ENCODE peak calls at places on chromosomes 2 and 18, in four cellular contexts. Y, P, Q and B are unnamed samples. For H3K4me1 and H4K20me1, the result is how much of the 10 kb centered on the place peaks cover.

GRCh38 chr18:63446266-63446665 is 24.0 kb upstream of the VPS4B start:
- DNase-seq in Y (no peak), P (no peak), Q (no peak), B (no peak)

GRCh38 chr2:219161097-219161496 is 482 bp upstream of the NHEJ1 start:
- DNase-seq in P (no peak), Q (no peak), Y (no peak), B (no peak)

GRCh38 chr2:23065210-23065609 is 319.8 kb upstream of the KLHL29 start:
- DNase-seq in Y (no peak), P (no peak), Q (no peak), B (no peak)

GRCh38 chr2:176291768-176292393 is 22.6 kb downstream of the MTX2 start:
- DNase-seq in Q (peak), P (no peak), Y (no peak), B (no peak)

GRCh38 chr2:61792355-61792754 is 61.5 kb downstream of the FAM161A start:
- DNase-seq in Q (no peak), Y (no peak), P (no peak), B (no peak)

GRCh38 chr2:8023241-8023640 is 658.6 kb upstream of the ID2 start:
- DNase-seq in P (no peak), Y (no peak), Q (no peak), B (no peak)

GRCh38 chr18:11955299-11956029 is 25.8 kb upstream of the IMPA2 start:
- DNase-seq in Y (peak), Q (peak), P (peak), B (peak)

GRCh38 chr2:102735431-102736130 is 26.2 kb upstream of the TMEM182 start:
- DNase-seq in Y (peak), Q (no peak), P (peak), B (no peak)

DNA sequence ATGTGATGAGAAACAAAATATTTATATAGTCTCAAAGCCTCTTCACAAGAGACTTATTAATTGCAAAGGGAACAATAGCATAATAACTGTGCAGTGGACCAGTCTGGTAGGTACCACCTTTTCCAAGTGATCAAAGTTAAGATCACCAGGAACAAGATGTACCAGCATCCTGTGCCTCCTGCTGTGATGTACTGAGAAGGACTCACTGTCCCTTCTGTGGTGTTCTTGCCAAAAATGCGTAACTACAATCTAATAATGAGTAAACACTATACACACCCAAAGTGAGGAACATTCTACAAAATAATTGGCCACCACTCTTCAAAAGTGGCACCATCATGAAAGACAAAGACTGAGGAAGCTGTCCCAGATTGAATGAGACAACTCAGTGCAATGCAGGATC is 14.5 kb downstream of the GNLY start:
- DNase-seq in Y (no peak), Q (no peak), P (no peak), B (no peak)
- H3K4me1 ChIP-seq in Y (under half), Q (under half), P (under half), B (under half)

GRCh38 chr2:28754321-28754720 is 2.7 kb downstream of the PPP1CB start:
- DNase-seq in Y (no peak), P (peak), Q (peak), B (no peak)
- H4K20me1 ChIP-seq in Y (under half), P (half or more), Q (half or more), B (half or more)

GRCh38 chr2:96265349-96265839 is 403 bp downstream of the TMEM127 start:
- DNase-seq in P (no peak), Y (no peak), Q (no peak), B (peak)
- H3K4me1 ChIP-seq in P (under half), Y (under half), Q (under half), B (half or more)

DNA sequence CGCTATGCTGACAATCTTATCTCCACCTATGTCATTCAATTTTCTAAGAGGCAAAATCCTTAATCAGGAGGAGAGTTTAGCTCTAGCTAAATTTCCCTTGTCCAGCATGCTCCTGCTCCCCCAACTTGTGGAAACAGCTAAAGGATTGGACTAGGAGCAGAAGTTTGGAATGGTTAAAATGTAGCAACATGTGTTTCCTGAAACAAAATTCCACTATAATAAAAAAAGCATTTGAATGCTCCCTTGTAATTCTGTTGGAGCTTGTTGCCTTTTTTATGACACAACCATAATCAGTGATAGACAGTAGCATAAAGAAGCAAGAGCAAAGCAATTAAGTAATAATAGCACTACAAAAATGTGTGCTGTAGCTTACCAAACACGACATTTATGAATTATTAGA is 6.9 kb downstream of the ACTR3 start:
- DNase-seq in Q (no peak), P (peak), Y (no peak), B (no peak)
- H4K20me1 ChIP-seq in Q (half or more), P (half or more), Y (under half), B (half or more)

GRCh38 chr2:233389601-233390125 is 35.4 kb downstream of the DGKD start:
- DNase-seq in P (no peak), Q (no peak), Y (no peak), B (no peak)
- H3K4me1 ChIP-seq in P (under half), Q (under half), Y (under half), B (under half)

GRCh38 chr2:69157441-69157840 is 144.5 kb downstream of the ANTXR1 start:
- DNase-seq in Y (no peak), P (no peak), Q (no peak), B (no peak)
- H4K20me1 ChIP-seq in Y (under half), P (under half), Q (under half), B (under half)

DNA sequence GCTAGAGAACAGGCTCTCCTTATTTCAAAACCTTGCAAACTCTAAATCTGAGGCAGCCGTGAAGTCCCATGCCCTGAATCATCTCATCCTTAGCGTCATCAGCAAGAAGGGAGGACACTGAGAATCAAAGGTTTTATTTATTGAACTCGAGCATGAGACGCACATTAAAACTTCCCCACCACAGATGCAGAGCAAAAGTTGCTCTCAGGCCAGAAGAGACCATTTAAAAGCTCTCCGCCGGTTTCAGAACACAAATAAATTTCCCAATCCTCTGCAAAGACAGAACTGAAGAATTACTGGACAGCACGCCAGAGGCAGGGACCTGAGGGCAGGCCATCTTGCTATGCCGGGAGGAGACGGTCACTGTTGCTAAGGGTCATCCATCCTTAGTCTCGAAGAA is 1.3 kb downstream of the AMMECR1L start:
- DNase-seq in Q (peak), P (peak), Y (peak), B (peak)
- H3K4me1 ChIP-seq in Q (under half), P (under half), Y (under half), B (under half)

GRCh38 chr2:73100956-73101355 is 11.8 kb downstream of the RAB11FIP5 start:
- DNase-seq in P (no peak), Y (no peak), Q (no peak), B (no peak)
- H4K20me1 ChIP-seq in P (half or more), Y (under half), Q (under half), B (half or more)

GRCh38 chr2:152336103-152336853 is 1.3 kb downstream of the FMNL2 start:
- DNase-seq in P (peak), Q (peak), Y (peak), B (peak)

GRCh38 chr2:152335851-152336102 is 803 bp downstream of the FMNL2 start:
- DNase-seq in P (no peak), Q (no peak), Y (no peak), B (no peak)

GRCh38 chr2:152335016-152335850 is at the start of gene FMNL2:
- DNase-seq in Y (peak), Q (peak), P (peak), B (peak)

GRCh38 chr2:152336854-152337510 is 2.0 kb downstream of the FMNL2 start:
- DNase-seq in Q (peak), P (peak), Y (peak), B (peak)

DNA sequence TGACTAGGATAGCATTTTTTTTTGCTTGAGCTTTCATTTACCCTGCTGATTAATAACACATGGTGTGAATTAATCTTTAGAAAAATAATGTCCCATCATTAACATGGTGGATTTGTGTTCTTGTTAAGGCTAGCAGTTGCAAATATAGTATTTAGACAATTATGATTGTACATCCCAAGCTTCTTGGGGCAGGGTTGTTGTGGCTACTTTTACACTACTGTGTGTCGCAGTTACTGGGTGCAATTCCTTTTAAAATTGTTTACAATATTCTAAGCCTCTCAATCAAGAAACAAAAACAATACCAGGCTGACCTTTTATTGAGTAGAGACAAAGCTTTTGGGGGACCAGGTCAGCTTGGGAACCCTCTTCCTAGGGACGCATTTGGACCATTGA is 2.5 kb downstream of the FMNL2 start:
- DNase-seq in P (no peak), Y (no peak), Q (no peak), B (no peak)
- H3K4me1 ChIP-seq in P (under half), Y (under half), Q (under half), B (under half)

GRCh38 chr2:46963210-46963609 is 47.6 kb upstream of the MCFD2 start:
- DNase-seq in Q (no peak), P (no peak), Y (no peak), B (no peak)
- H4K20me1 ChIP-seq in Q (under half), P (under half), Y (under half), B (under half)